ENCODE peak calls at places on chromosomes 11 and 22, in ten cellular contexts. One of them, this sample, is unnamed.

GRCh38 chr11:65241134-65241533 is 20.6 kb upstream of the POLA2 start:
- DNase-seq in esophagus muscularis mucosa: no peak
- DNase-seq in esophagus squamous epithelium: no peak
- DNase-seq in AG04450: no peak
- DNase-seq in cardiac fibroblast: no peak
- DNase-seq in left ventricle myocardium inferior: no peak
- DNase-seq in gastrocnemius medialis: no peak
- DNase-seq in cardiac muscle cell: no peak
- DNase-seq in colonic mucosa: no peak
- DNase-seq in brain microvascular endothelial cell: no peak
- DNase-seq in this sample: no peak

GRCh38 chr11:71222318-71223080 is 29.9 kb downstream of the SHANK2 start:
- DNase-seq in cardiac muscle cell: peak
- DNase-seq in left ventricle myocardium inferior: peak
- DNase-seq in cardiac fibroblast: no peak
- DNase-seq in esophagus squamous epithelium: no peak
- DNase-seq in colonic mucosa: peak
- DNase-seq in AG04450: no peak
- DNase-seq in esophagus muscularis mucosa: no peak
- DNase-seq in gastrocnemius medialis: no peak
- DNase-seq in brain microvascular endothelial cell: no peak
- DNase-seq in this sample: no peak

GRCh38 chr11:5550440-5551095 is 2.2 kb upstream of the OR52H1 start:
- DNase-seq in gastrocnemius medialis: no peak
- DNase-seq in colonic mucosa: no peak
- DNase-seq in AG04450: peak
- DNase-seq in brain microvascular endothelial cell: peak
- DNase-seq in cardiac muscle cell: peak
- DNase-seq in cardiac fibroblast: peak
- DNase-seq in left ventricle myocardium inferior: no peak
- DNase-seq in esophagus squamous epithelium: no peak
- DNase-seq in esophagus muscularis mucosa: no peak
- DNase-seq in this sample: no peak

GRCh38 chr11:78109011-78109685 is 29.5 kb upstream of the NDUFC2 start:
- DNase-seq in cardiac muscle cell: no peak
- DNase-seq in cardiac fibroblast: no peak
- DNase-seq in AG04450: no peak
- DNase-seq in esophagus muscularis mucosa: no peak
- DNase-seq in esophagus squamous epithelium: no peak
- DNase-seq in gastrocnemius medialis: no peak
- DNase-seq in colonic mucosa: no peak
- DNase-seq in brain microvascular endothelial cell: no peak
- DNase-seq in left ventricle myocardium inferior: no peak
- DNase-seq in this sample: no peak

GRCh38 chr11:66172146-66172545 is 96.3 kb upstream of the RAB1B start:
- DNase-seq in cardiac fibroblast: peak
- DNase-seq in colonic mucosa: no peak
- DNase-seq in AG04450: peak
- DNase-seq in esophagus muscularis mucosa: no peak
- DNase-seq in esophagus squamous epithelium: no peak
- DNase-seq in gastrocnemius medialis: no peak
- DNase-seq in brain microvascular endothelial cell: peak
- DNase-seq in left ventricle myocardium inferior: no peak
- DNase-seq in cardiac muscle cell: peak
- DNase-seq in this sample: no peak

GRCh38 chr11:29251738-29252137 is 765.1 kb downstream of the KCNA4 start:
- DNase-seq in gastrocnemius medialis: no peak
- DNase-seq in AG04450: no peak
- DNase-seq in esophagus squamous epithelium: no peak
- DNase-seq in esophagus muscularis mucosa: no peak
- DNase-seq in cardiac muscle cell: no peak
- DNase-seq in left ventricle myocardium inferior: no peak
- DNase-seq in colonic mucosa: no peak
- DNase-seq in cardiac fibroblast: no peak
- DNase-seq in brain microvascular endothelial cell: no peak
- DNase-seq in this sample: no peak

GRCh38 chr22:37951305-37951704 is 2.1 kb downstream of the C22orf23 start:
- DNase-seq in AG04450: no peak
- DNase-seq in esophagus squamous epithelium: no peak
- DNase-seq in left ventricle myocardium inferior: no peak
- DNase-seq in cardiac fibroblast: peak
- DNase-seq in gastrocnemius medialis: no peak
- DNase-seq in brain microvascular endothelial cell: no peak
- DNase-seq in cardiac muscle cell: no peak
- DNase-seq in colonic mucosa: no peak
- DNase-seq in esophagus muscularis mucosa: no peak
- DNase-seq in this sample: no peak

GRCh38 chr11:108836541-108836940 is 171.7 kb downstream of the DDX10 start:
- DNase-seq in brain microvascular endothelial cell: no peak
- DNase-seq in colonic mucosa: no peak
- DNase-seq in left ventricle myocardium inferior: no peak
- DNase-seq in esophagus muscularis mucosa: no peak
- DNase-seq in gastrocnemius medialis: no peak
- DNase-seq in cardiac muscle cell: no peak
- DNase-seq in esophagus squamous epithelium: no peak
- DNase-seq in AG04450: no peak
- DNase-seq in cardiac fibroblast: no peak
- DNase-seq in this sample: no peak

GRCh38 chr11:128415539-128415938 is 171.8 kb downstream of the ETS1 start:
- DNase-seq in left ventricle myocardium inferior: no peak
- DNase-seq in AG04450: no peak
- DNase-seq in cardiac muscle cell: no peak
- DNase-seq in gastrocnemius medialis: no peak
- DNase-seq in cardiac fibroblast: peak
- DNase-seq in esophagus squamous epithelium: no peak
- DNase-seq in brain microvascular endothelial cell: peak
- DNase-seq in colonic mucosa: no peak
- DNase-seq in esophagus muscularis mucosa: peak
- DNase-seq in this sample: no peak

GRCh38 chr11:593347-593746 is 17.1 kb downstream of the PHRF1 start:
- DNase-seq in AG04450: no peak
- DNase-seq in colonic mucosa: no peak
- DNase-seq in esophagus muscularis mucosa: no peak
- DNase-seq in brain microvascular endothelial cell: no peak
- DNase-seq in cardiac muscle cell: no peak
- DNase-seq in esophagus squamous epithelium: no peak
- DNase-seq in gastrocnemius medialis: no peak
- DNase-seq in left ventricle myocardium inferior: no peak
- DNase-seq in cardiac fibroblast: no peak
- DNase-seq in this sample: no peak

GRCh38 chr11:592501-592900 is 16.2 kb downstream of the PHRF1 start:
- DNase-seq in esophagus muscularis mucosa: no peak
- DNase-seq in brain microvascular endothelial cell: no peak
- DNase-seq in cardiac fibroblast: no peak
- DNase-seq in colonic mucosa: no peak
- DNase-seq in AG04450: no peak
- DNase-seq in cardiac muscle cell: no peak
- DNase-seq in gastrocnemius medialis: no peak
- DNase-seq in esophagus squamous epithelium: no peak
- DNase-seq in left ventricle myocardium inferior: no peak
- DNase-seq in this sample: no peak

GRCh38 chr11:592918-593317 is 16.6 kb downstream of the PHRF1 start:
- DNase-seq in colonic mucosa: no peak
- DNase-seq in cardiac fibroblast: no peak
- DNase-seq in cardiac muscle cell: no peak
- DNase-seq in left ventricle myocardium inferior: no peak
- DNase-seq in AG04450: no peak
- DNase-seq in esophagus muscularis mucosa: no peak
- DNase-seq in gastrocnemius medialis: no peak
- DNase-seq in esophagus squamous epithelium: no peak
- DNase-seq in brain microvascular endothelial cell: no peak
- DNase-seq in this sample: no peak

GRCh38 chr11:589798-590197 is 13.5 kb downstream of the PHRF1 start:
- DNase-seq in brain microvascular endothelial cell: no peak
- DNase-seq in colonic mucosa: no peak
- DNase-seq in gastrocnemius medialis: no peak
- DNase-seq in left ventricle myocardium inferior: no peak
- DNase-seq in esophagus muscularis mucosa: no peak
- DNase-seq in cardiac muscle cell: no peak
- DNase-seq in esophagus squamous epithelium: no peak
- DNase-seq in cardiac fibroblast: no peak
- DNase-seq in AG04450: no peak
- DNase-seq in this sample: no peak

DNA sequence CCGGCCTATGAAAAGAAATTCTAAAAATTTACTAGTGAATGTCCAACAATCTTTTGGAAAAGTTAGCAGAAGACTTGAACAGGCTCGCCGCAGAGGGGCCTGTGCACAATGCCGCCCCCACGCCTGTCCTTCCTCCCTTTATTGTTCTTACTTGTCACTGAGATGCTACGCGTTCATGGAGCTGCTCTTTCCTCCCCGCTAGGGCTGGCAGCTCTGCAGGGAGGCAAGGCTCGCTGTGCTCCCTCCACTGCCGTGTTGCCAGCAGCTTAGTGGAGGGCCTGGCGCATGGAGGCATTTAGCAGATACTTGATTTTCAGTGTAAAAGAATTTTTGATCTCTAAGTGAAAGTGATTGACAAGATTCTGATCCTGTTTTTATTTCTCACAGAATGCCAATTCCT is 14.7 kb downstream of the PHRF1 start:
- DNase-seq in esophagus squamous epithelium: no peak
- DNase-seq in AG04450: no peak
- DNase-seq in cardiac muscle cell: no peak
- DNase-seq in left ventricle myocardium inferior: no peak
- DNase-seq in gastrocnemius medialis: no peak
- DNase-seq in colonic mucosa: no peak
- DNase-seq in brain microvascular endothelial cell: no peak
- DNase-seq in esophagus muscularis mucosa: no peak
- DNase-seq in cardiac fibroblast: no peak
- DNase-seq in this sample: no peak
- TF ChIP-seq CTCF in esophagus squamous epithelium: no peak
- TF ChIP-seq CTCF in AG04450: no peak
- TF ChIP-seq CTCF in cardiac muscle cell: no peak
- TF ChIP-seq CTCF in left ventricle myocardium inferior: no peak
- TF ChIP-seq CTCF in gastrocnemius medialis: no peak
- TF ChIP-seq CTCF in colonic mucosa: no peak
- TF ChIP-seq CTCF in brain microvascular endothelial cell: no peak
- TF ChIP-seq CTCF in esophagus muscularis mucosa: no peak
- TF ChIP-seq CTCF in cardiac fibroblast: no peak
- TF ChIP-seq CTCF in this sample: no peak

DNA sequence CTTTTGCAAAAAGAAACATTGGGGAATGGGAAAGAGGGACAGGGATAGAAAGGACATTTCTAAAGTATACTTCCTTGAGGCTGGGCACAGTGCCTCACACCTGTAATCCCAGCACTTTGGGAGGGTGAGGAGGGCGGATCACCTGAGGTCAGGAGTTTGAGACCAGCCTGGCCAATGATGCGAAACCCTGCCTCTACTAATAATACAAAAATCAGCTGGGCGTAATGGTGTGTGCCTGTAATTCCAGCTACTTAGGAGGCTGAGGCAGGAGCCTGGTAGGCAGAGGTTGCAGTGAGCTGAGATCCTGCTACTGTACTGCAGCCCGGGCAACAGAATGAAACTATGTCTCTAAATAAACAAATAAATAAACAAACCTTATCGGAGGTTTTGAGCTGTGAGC is 16.3 kb upstream of the TEF start:
- DNase-seq in AG04450: no peak
- DNase-seq in gastrocnemius medialis: no peak
- DNase-seq in cardiac fibroblast: no peak
- DNase-seq in cardiac muscle cell: no peak
- DNase-seq in left ventricle myocardium inferior: no peak
- DNase-seq in esophagus muscularis mucosa: no peak
- DNase-seq in brain microvascular endothelial cell: no peak
- DNase-seq in esophagus squamous epithelium: no peak
- DNase-seq in colonic mucosa: no peak
- DNase-seq in this sample: no peak
- TF ChIP-seq CTCF in AG04450: no peak
- TF ChIP-seq CTCF in gastrocnemius medialis: no peak
- TF ChIP-seq CTCF in cardiac fibroblast: no peak
- TF ChIP-seq CTCF in cardiac muscle cell: no peak
- TF ChIP-seq CTCF in left ventricle myocardium inferior: no peak
- TF ChIP-seq CTCF in esophagus muscularis mucosa: no peak
- TF ChIP-seq CTCF in brain microvascular endothelial cell: no peak
- TF ChIP-seq CTCF in esophagus squamous epithelium: no peak
- TF ChIP-seq CTCF in colonic mucosa: no peak
- TF ChIP-seq CTCF in this sample: no peak

GRCh38 chr22:23894710-23895598 is 771 bp downstream of the MIF start:
- DNase-seq in brain microvascular endothelial cell: peak
- DNase-seq in colonic mucosa: peak
- DNase-seq in gastrocnemius medialis: peak
- DNase-seq in left ventricle myocardium inferior: peak
- DNase-seq in cardiac muscle cell: peak
- DNase-seq in cardiac fibroblast: peak
- DNase-seq in esophagus muscularis mucosa: no peak
- DNase-seq in esophagus squamous epithelium: peak
- DNase-seq in AG04450: peak
- DNase-seq in this sample: no peak
- TF ChIP-seq CTCF in brain microvascular endothelial cell: peak
- TF ChIP-seq CTCF in colonic mucosa: peak
- TF ChIP-seq CTCF in gastrocnemius medialis: no peak
- TF ChIP-seq CTCF in left ventricle myocardium inferior: peak
- TF ChIP-seq CTCF in cardiac muscle cell: peak
- TF ChIP-seq CTCF in cardiac fibroblast: peak
- TF ChIP-seq CTCF in esophagus muscularis mucosa: no peak
- TF ChIP-seq CTCF in esophagus squamous epithelium: no peak
- TF ChIP-seq CTCF in AG04450: peak
- TF ChIP-seq CTCF in this sample: no peak

GRCh38 chr11:118258410-118258809 is 5.7 kb downstream of the MPZL2 start:
- DNase-seq in esophagus muscularis mucosa: no peak
- DNase-seq in cardiac muscle cell: no peak
- DNase-seq in cardiac fibroblast: no peak
- DNase-seq in left ventricle myocardium inferior: no peak
- DNase-seq in AG04450: no peak
- DNase-seq in esophagus squamous epithelium: no peak
- DNase-seq in brain microvascular endothelial cell: no peak
- DNase-seq in colonic mucosa: peak
- DNase-seq in gastrocnemius medialis: no peak
- DNase-seq in this sample: no peak
- TF ChIP-seq CTCF in esophagus muscularis mucosa: no peak
- TF ChIP-seq CTCF in cardiac muscle cell: peak
- TF ChIP-seq CTCF in cardiac fibroblast: peak
- TF ChIP-seq CTCF in left ventricle myocardium inferior: no peak
- TF ChIP-seq CTCF in AG04450: peak
- TF ChIP-seq CTCF in esophagus squamous epithelium: no peak
- TF ChIP-seq CTCF in brain microvascular endothelial cell: peak
- TF ChIP-seq CTCF in colonic mucosa: no peak
- TF ChIP-seq CTCF in gastrocnemius medialis: no peak
- TF ChIP-seq CTCF in this sample: no peak